ENCODE peak calls at places on chromosomes 7 and 10, in ten cellular contexts. One of them, this sample, is unnamed.

GRCh38 chr7:48389977-48390376 is 218.7 kb downstream of the ABCA13 start:
- DNase-seq in activated naive CD8-positive, alpha-beta T cell treated with anti-CD3 and anti-CD28 coated beads for 36 hours: no peak
- DNase-seq in right cardiac atrium: no peak
- DNase-seq in endothelial cell: no peak
- DNase-seq in left ventricle myocardium superior: no peak
- DNase-seq in A549: no peak
- DNase-seq in transverse colon: no peak
- DNase-seq in NCI-H524: no peak
- DNase-seq in HTR-8/SVneo: no peak
- DNase-seq in Ammon's horn: no peak
- DNase-seq in this sample: no peak

GRCh38 chr10:107013258-107014001 is 151.1 kb downstream of the SORCS1 start:
- DNase-seq in activated naive CD8-positive, alpha-beta T cell treated with anti-CD3 and anti-CD28 coated beads for 36 hours: no peak
- DNase-seq in left ventricle myocardium superior: no peak
- DNase-seq in NCI-H524: no peak
- DNase-seq in Ammon's horn: no peak
- DNase-seq in transverse colon: no peak
- DNase-seq in HTR-8/SVneo: no peak
- DNase-seq in A549: no peak
- DNase-seq in right cardiac atrium: no peak
- DNase-seq in endothelial cell: no peak
- DNase-seq in this sample: no peak

GRCh38 chr10:114118514-114118913 is 55.5 kb downstream of the CCDC186 start:
- DNase-seq in NCI-H524: no peak
- DNase-seq in endothelial cell: no peak
- DNase-seq in HTR-8/SVneo: no peak
- DNase-seq in activated naive CD8-positive, alpha-beta T cell treated with anti-CD3 and anti-CD28 coated beads for 36 hours: no peak
- DNase-seq in A549: no peak
- DNase-seq in Ammon's horn: no peak
- DNase-seq in transverse colon: no peak
- DNase-seq in left ventricle myocardium superior: no peak
- DNase-seq in right cardiac atrium: no peak
- DNase-seq in this sample: no peak

GRCh38 chr10:61618388-61618961 is 44.3 kb upstream of the CABCOCO1 start:
- DNase-seq in A549: no peak
- DNase-seq in endothelial cell: no peak
- DNase-seq in activated naive CD8-positive, alpha-beta T cell treated with anti-CD3 and anti-CD28 coated beads for 36 hours: no peak
- DNase-seq in left ventricle myocardium superior: no peak
- DNase-seq in NCI-H524: no peak
- DNase-seq in Ammon's horn: no peak
- DNase-seq in right cardiac atrium: no peak
- DNase-seq in HTR-8/SVneo: no peak
- DNase-seq in transverse colon: no peak
- DNase-seq in this sample: no peak

GRCh38 chr10:30039988-30040387 is 19.4 kb downstream of the JCAD start:
- DNase-seq in NCI-H524: no peak
- DNase-seq in left ventricle myocardium superior: no peak
- DNase-seq in activated naive CD8-positive, alpha-beta T cell treated with anti-CD3 and anti-CD28 coated beads for 36 hours: no peak
- DNase-seq in HTR-8/SVneo: no peak
- DNase-seq in endothelial cell: no peak
- DNase-seq in A549: no peak
- DNase-seq in right cardiac atrium: no peak
- DNase-seq in transverse colon: no peak
- DNase-seq in Ammon's horn: no peak
- DNase-seq in this sample: no peak

GRCh38 chr7:130524628-130525027 is 32.7 kb downstream of the MEST start:
- DNase-seq in left ventricle myocardium superior: no peak
- DNase-seq in NCI-H524: no peak
- DNase-seq in transverse colon: no peak
- DNase-seq in HTR-8/SVneo: no peak
- DNase-seq in Ammon's horn: no peak
- DNase-seq in right cardiac atrium: no peak
- DNase-seq in A549: no peak
- DNase-seq in activated naive CD8-positive, alpha-beta T cell treated with anti-CD3 and anti-CD28 coated beads for 36 hours: no peak
- DNase-seq in endothelial cell: no peak
- DNase-seq in this sample: no peak

GRCh38 chr7:92765725-92766124 is 70.6 kb downstream of the CDK6 start:
- DNase-seq in right cardiac atrium: no peak
- DNase-seq in transverse colon: no peak
- DNase-seq in Ammon's horn: no peak
- DNase-seq in endothelial cell: no peak
- DNase-seq in A549: no peak
- DNase-seq in NCI-H524: no peak
- DNase-seq in HTR-8/SVneo: peak
- DNase-seq in left ventricle myocardium superior: no peak
- DNase-seq in activated naive CD8-positive, alpha-beta T cell treated with anti-CD3 and anti-CD28 coated beads for 36 hours: no peak
- DNase-seq in this sample: peak

GRCh38 chr10:73983096-73984047 is 14.5 kb upstream of the VCL start:
- DNase-seq in transverse colon: no peak
- DNase-seq in HTR-8/SVneo: no peak
- DNase-seq in right cardiac atrium: no peak
- DNase-seq in left ventricle myocardium superior: no peak
- DNase-seq in A549: no peak
- DNase-seq in NCI-H524: no peak
- DNase-seq in endothelial cell: no peak
- DNase-seq in activated naive CD8-positive, alpha-beta T cell treated with anti-CD3 and anti-CD28 coated beads for 36 hours: no peak
- DNase-seq in Ammon's horn: no peak
- DNase-seq in this sample: no peak

GRCh38 chr10:1643911-1644810 is 93.2 kb downstream of the ADARB2 start:
- DNase-seq in transverse colon: no peak
- DNase-seq in NCI-H524: no peak
- DNase-seq in A549: no peak
- DNase-seq in endothelial cell: no peak
- DNase-seq in activated naive CD8-positive, alpha-beta T cell treated with anti-CD3 and anti-CD28 coated beads for 36 hours: no peak
- DNase-seq in HTR-8/SVneo: no peak
- DNase-seq in right cardiac atrium: no peak
- DNase-seq in Ammon's horn: no peak
- DNase-seq in left ventricle myocardium superior: no peak
- DNase-seq in this sample: no peak